ENCODE peak calls at places on chromosomes 2 and 18, in seven cellular contexts. E is GM23248, N is foreskin fibroblast, U is suprapubic skin, R is transverse colon, Z is ovary, V is AG09309. L is an unnamed sample.

GRCh38 chr2:232633413-232634318 is at the start of gene EFHD1:
- DNase-seq in R (peak), E (peak), Z (peak), N (peak), V (no peak), U (peak), L (peak)

GRCh38 chr2:128601298-128602037 is 282.8 kb upstream of the HS6ST1 start:
- DNase-seq in V (no peak), N (no peak), E (no peak), R (no peak), Z (peak), U (peak), L (no peak)

GRCh38 chr18:39190508-39190907 is 1624.9 kb upstream of the CELF4 start:
- DNase-seq in Z (no peak), R (no peak), N (no peak), U (no peak), V (no peak), E (no peak), L (peak)

GRCh38 chr2:176081993-176082884 is 1.5 kb downstream of the EVX2 start:
- DNase-seq in U (no peak), E (no peak), V (no peak), N (no peak), Z (no peak), R (no peak), L (no peak)

GRCh38 chr18:9779630-9780029 is 71.5 kb downstream of the RAB31 start:
- DNase-seq in U (no peak), N (no peak), E (peak), Z (no peak), V (no peak), R (peak), L (no peak)

GRCh38 chr2:128215897-128216645 is 102.6 kb downstream of the HS6ST1 start:
- DNase-seq in R (no peak), U (no peak), Z (no peak), N (no peak), V (no peak), E (no peak), L (no peak)

GRCh38 chr2:202376460-202377307 is 557 bp downstream of the BMPR2 start:
- DNase-seq in V (no peak), Z (peak), E (peak), R (peak), U (peak), N (peak), L (peak)

GRCh38 chr2:11499081-11499743 is 33.3 kb upstream of the E2F6 start:
- DNase-seq in Z (peak), U (no peak), N (no peak), E (no peak), V (no peak), R (no peak), L (peak)

GRCh38 chr2:218448934-218449333 is 30.0 kb downstream of the VIL1 start:
- DNase-seq in R (peak), Z (no peak), N (peak), V (no peak), E (peak), U (peak), L (no peak)

GRCh38 chr2:172442072-172442895 is 14.9 kb downstream of the ITGA6 start:
- DNase-seq in E (peak), N (peak), R (peak), U (no peak), V (peak), Z (no peak), L (no peak)

GRCh38 chr2:173961346-173961705 is 3.8 kb downstream of the SP3 start:
- DNase-seq in V (no peak), R (no peak), N (no peak), E (no peak), Z (no peak), U (no peak), L (no peak)

GRCh38 chr2:222572264-222572721 is 83.6 kb downstream of the FARSB start:
- DNase-seq in Z (no peak), R (no peak), N (no peak), V (no peak), E (no peak), U (no peak), L (no peak)

DNA sequence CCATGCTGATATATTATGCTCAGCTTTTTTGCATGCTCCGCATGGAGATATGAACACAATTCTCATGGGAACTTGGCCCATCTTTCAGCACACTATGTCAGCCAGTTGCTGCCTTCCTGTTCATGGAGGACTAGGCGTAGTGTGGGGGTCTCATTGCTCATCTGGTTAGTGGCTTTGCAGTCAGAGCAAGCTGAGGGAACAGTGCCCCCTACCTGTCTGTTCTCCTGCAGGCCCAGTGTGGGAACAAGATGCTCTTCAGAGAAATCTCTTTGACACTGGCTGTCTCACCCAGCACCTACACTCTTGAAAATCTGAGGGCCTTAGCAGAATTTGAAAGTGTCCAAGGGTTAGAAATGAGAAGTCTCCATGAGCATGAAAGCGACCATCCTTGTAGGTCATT is 47.1 kb downstream of the SPTBN1 start:
- DNase-seq in U (no peak), N (no peak), V (no peak), E (peak), Z (peak), R (peak), L (peak)
- H3K4me3 ChIP-seq in U (no peak), N (no peak), V (no peak), E (no peak), Z (no peak), R (no peak), L (no peak)

DNA sequence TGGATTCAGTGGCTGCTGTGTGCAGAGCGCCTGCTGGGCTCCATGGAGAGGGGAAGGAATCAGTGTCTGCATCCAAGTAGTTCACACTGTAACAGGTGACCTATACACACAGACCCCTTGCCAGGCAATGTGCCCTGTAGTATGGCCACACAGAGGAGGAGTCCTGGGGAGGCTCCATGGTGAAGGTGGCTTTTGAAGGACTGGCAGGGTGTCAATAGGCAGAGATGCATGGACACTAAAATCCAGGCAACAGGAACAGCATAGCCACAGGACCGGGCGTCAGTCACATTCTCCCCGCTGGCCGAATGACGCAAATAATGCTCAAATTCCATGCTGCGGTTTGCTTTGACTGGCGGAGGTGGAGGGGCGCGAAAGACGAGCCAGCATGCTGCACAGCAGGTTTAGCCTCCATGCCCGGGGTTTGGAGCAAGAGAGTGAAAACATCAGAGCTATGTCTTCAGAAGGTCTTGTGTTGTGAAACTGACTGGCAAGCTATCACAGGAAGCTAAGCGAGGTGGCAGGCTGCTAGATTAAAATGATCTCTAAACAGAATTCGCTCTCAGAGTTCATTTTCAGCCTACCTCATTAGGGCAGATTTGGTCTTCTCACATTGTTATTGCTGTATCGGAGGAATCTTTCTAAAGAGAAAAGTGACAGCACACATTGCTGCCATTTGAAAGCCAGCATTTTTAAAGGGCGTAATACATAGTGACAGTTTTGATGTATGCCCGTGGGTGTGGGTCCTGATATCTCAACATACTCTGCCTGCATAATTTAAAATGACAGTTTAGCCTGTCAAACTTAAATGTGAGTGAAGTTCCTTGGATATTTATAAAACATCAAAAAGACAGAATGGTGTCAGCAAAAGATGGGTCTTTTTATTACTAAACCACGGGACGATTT is 1.1 kb upstream of the CHMP1B start:
- DNase-seq in V (peak), E (peak), N (peak), U (peak), Z (peak), R (peak), L (peak)
- H3K4me3 ChIP-seq in V (peak), E (peak), N (peak), U (peak), Z (peak), R (peak), L (peak)

GRCh38 chr2:200306969-200307811 is 697 bp downstream of the SPATS2L start:
- DNase-seq in V (no peak), U (peak), Z (peak), N (peak), R (peak), E (peak), L (peak)
- H3K4me3 ChIP-seq in V (peak), U (peak), Z (peak), N (peak), R (peak), E (peak), L (peak)

GRCh38 chr2:42722328-42723190 is 41.4 kb downstream of the OXER1 start:
- DNase-seq in R (peak), V (peak), E (peak), U (no peak), N (peak), Z (peak), L (peak)
- H3K4me3 ChIP-seq in R (no peak), V (no peak), E (peak), U (no peak), N (no peak), Z (no peak), L (peak)

DNA sequence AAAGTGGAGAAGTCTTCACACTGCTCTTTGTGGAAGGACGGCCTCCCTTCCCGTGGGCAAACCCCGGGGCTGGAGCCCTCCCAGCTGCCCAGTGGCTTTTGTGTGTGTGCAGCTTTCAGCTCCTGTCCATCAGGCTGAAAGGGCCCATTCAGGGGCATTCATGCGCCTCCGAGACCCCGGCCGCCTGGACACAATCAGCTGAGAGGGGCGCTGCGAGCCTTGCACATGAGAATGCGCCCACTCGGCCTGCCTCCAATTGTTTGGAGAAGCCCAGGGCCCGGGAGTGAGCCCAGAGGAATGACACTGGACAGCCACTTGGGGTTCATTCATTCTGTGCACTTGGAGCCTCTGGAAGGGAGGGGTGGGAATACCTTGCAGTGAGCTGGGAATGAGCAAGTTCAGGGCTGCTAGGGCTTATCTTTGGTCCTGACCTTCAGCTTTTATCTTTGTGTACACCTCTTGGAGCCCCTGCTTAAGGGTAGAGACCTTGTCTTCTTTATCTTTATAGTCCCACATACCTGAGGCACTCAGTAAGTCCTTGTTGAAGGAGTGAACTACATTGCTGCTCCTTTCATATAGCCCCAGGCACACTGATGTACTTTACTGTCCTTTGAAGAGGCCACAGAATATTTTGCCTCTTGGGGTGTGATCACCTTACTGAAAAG is 56.5 kb downstream of the TCF7L1 start:
- DNase-seq in R (no peak), E (no peak), Z (no peak), U (peak), N (no peak), V (no peak), L (no peak)
- H3K4me3 ChIP-seq in R (no peak), E (no peak), Z (no peak), U (no peak), N (no peak), V (no peak), L (no peak)

GRCh38 chr18:78974115-78974740 is 5.4 kb upstream of the SALL3 start:
- DNase-seq in R (no peak), U (no peak), Z (no peak), N (no peak), E (no peak), V (no peak), L (no peak)

GRCh38 chr18:78975282-78975681 is 4.3 kb upstream of the SALL3 start:
- DNase-seq in R (no peak), N (no peak), Z (no peak), U (no peak), V (no peak), E (no peak), L (no peak)

GRCh38 chr18:78972385-78972918 is 7.2 kb upstream of the SALL3 start:
- DNase-seq in E (no peak), Z (no peak), N (no peak), U (no peak), V (no peak), R (no peak), L (no peak)

GRCh38 chr18:78972930-78973331 is 6.7 kb upstream of the SALL3 start:
- DNase-seq in E (no peak), V (no peak), U (no peak), N (no peak), Z (no peak), R (no peak), L (no peak)

GRCh38 chr18:78973357-78974083 is 6.1 kb upstream of the SALL3 start:
- DNase-seq in U (no peak), Z (no peak), E (no peak), N (no peak), R (no peak), V (no peak), L (no peak)
- H3K4me3 ChIP-seq in U (peak), Z (no peak), E (no peak), N (no peak), R (peak), V (no peak), L (no peak)

DNA sequence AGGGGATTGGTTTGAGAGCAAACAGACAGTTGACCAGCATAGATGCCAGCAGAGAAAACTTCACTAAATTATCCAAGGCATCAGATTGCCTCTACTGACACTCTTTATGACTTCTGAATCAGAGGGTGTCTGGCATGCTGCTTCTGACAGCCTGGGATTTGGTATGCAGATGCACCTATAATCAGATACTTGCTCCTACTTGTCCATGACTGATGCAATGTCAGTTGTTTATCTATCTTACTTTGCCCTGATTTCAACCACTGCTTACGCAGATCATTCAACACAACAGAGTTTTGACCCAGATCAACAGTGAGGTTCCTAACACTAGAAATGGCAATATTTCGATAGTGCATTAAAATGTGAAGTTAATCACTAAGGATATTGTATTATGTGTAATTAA is 22.6 kb upstream of the CALCRL start:
- DNase-seq in N (no peak), R (no peak), E (no peak), Z (no peak), V (no peak), U (no peak), L (no peak)
- H3K4me3 ChIP-seq in N (no peak), R (no peak), E (no peak), Z (no peak), V (no peak), U (no peak), L (no peak)

GRCh38 chr2:166628478-166629136 is 134.6 kb upstream of the SCN7A start:
- DNase-seq in E (no peak), R (no peak), V (no peak), Z (no peak), U (no peak), N (no peak), L (no peak)
- H3K4me3 ChIP-seq in E (no peak), R (no peak), V (no peak), Z (no peak), U (no peak), N (no peak), L (no peak)

GRCh38 chr2:183126635-183127034 is 2.4 kb downstream of the NUP35 start:
- DNase-seq in Z (no peak), R (no peak), N (no peak), E (peak), U (no peak), V (no peak), L (no peak)
- H3K4me3 ChIP-seq in Z (no peak), R (no peak), N (no peak), E (no peak), U (no peak), V (no peak), L (no peak)

GRCh38 chr2:15974565-15975260 is 34.4 kb downstream of the MYCN start:
- DNase-seq in R (no peak), U (no peak), E (no peak), V (no peak), Z (no peak), N (no peak), L (no peak)

GRCh38 chr2:15976334-15976733 is 36.0 kb downstream of the MYCN start:
- DNase-seq in U (no peak), V (no peak), Z (no peak), N (no peak), R (no peak), E (no peak), L (no peak)

GRCh38 chr2:15974203-15974452 is 33.8 kb downstream of the MYCN start:
- DNase-seq in V (no peak), Z (no peak), E (no peak), N (no peak), U (no peak), R (no peak), L (no peak)

GRCh38 chr2:15975261-15975600 is 34.9 kb downstream of the MYCN start:
- DNase-seq in R (no peak), N (no peak), E (no peak), U (no peak), V (no peak), Z (no peak), L (no peak)

GRCh38 chr2:15975676-15976075 is 35.3 kb downstream of the MYCN start:
- DNase-seq in E (no peak), U (no peak), R (no peak), V (no peak), N (no peak), Z (no peak), L (no peak)
- H3K4me3 ChIP-seq in E (no peak), U (no peak), R (no peak), V (no peak), N (no peak), Z (no peak), L (no peak)